ENCODE peak calls at places on chromosomes 6 and 20, in four cellular contexts. One of them, this sample, is unnamed.
A peak's percentile ranks its signal among the peaks of the same experiment; 100 is the strongest.

GRCh38 chr6:122033564-122034181 is 365.8 kb upstream of the HSF2 start:
- DNase-seq in activated CD4-positive, alpha-beta T cell treated with anti-CD3 and anti-CD28 coated beads, Interleukin-2, amount 50 U/mL, for 1 hour: no peak
- DNase-seq in endothelial cell: no peak
- DNase-seq in Calu3: peak; percentile 9
- DNase-seq in this sample: peak; percentile 72

GRCh38 chr6:9482030-9482731 is 932.7 kb downstream of the TFAP2A start:
- DNase-seq in activated CD4-positive, alpha-beta T cell treated with anti-CD3 and anti-CD28 coated beads, Interleukin-2, amount 50 U/mL, for 1 hour: no peak
- DNase-seq in endothelial cell: no peak
- DNase-seq in Calu3: peak; percentile 27
- DNase-seq in this sample: peak; percentile 99

GRCh38 chr20:38680492-38681118 is 43.7 kb upstream of the SLC32A1 start:
- DNase-seq in activated CD4-positive, alpha-beta T cell treated with anti-CD3 and anti-CD28 coated beads, Interleukin-2, amount 50 U/mL, for 1 hour: peak; percentile 15
- DNase-seq in endothelial cell: peak; percentile 73
- DNase-seq in Calu3: peak; percentile 65
- DNase-seq in this sample: peak; percentile 37

GRCh38 chr20:12535316-12535715 is 473.5 kb upstream of the SPTLC3 start:
- DNase-seq in activated CD4-positive, alpha-beta T cell treated with anti-CD3 and anti-CD28 coated beads, Interleukin-2, amount 50 U/mL, for 1 hour: no peak
- DNase-seq in endothelial cell: no peak
- DNase-seq in Calu3: no peak
- DNase-seq in this sample: no peak

GRCh38 chr20:16712541-16712947 is 17.3 kb upstream of the SNRPB2 start:
- DNase-seq in activated CD4-positive, alpha-beta T cell treated with anti-CD3 and anti-CD28 coated beads, Interleukin-2, amount 50 U/mL, for 1 hour: no peak
- DNase-seq in endothelial cell: no peak
- DNase-seq in Calu3: no peak
- DNase-seq in this sample: no peak

GRCh38 chr20:58839474-58839874 is 11.2 kb downstream of the GNAS-AS1 start:
- DNase-seq in activated CD4-positive, alpha-beta T cell treated with anti-CD3 and anti-CD28 coated beads, Interleukin-2, amount 50 U/mL, for 1 hour: peak; percentile 48
- DNase-seq in endothelial cell: peak; percentile 57
- DNase-seq in Calu3: peak; percentile 44
- DNase-seq in this sample: no peak

GRCh38 chr20:24235224-24235735 is 234.1 kb upstream of the SYNDIG1 start:
- DNase-seq in activated CD4-positive, alpha-beta T cell treated with anti-CD3 and anti-CD28 coated beads, Interleukin-2, amount 50 U/mL, for 1 hour: no peak
- DNase-seq in endothelial cell: no peak
- DNase-seq in Calu3: no peak
- DNase-seq in this sample: no peak

GRCh38 chr20:3472105-3472504 is 1.3 kb downstream of the ATRN start:
- DNase-seq in activated CD4-positive, alpha-beta T cell treated with anti-CD3 and anti-CD28 coated beads, Interleukin-2, amount 50 U/mL, for 1 hour: no peak
- DNase-seq in endothelial cell: no peak
- DNase-seq in Calu3: no peak
- DNase-seq in this sample: no peak

GRCh38 chr20:52103911-52104545 is 87.6 kb downstream of the ZFP64 start:
- DNase-seq in activated CD4-positive, alpha-beta T cell treated with anti-CD3 and anti-CD28 coated beads, Interleukin-2, amount 50 U/mL, for 1 hour: no peak
- DNase-seq in endothelial cell: peak; percentile 41
- DNase-seq in Calu3: no peak
- DNase-seq in this sample: no peak

GRCh38 chr20:57480444-57481152 is 44.3 kb downstream of the CTCFL start:
- DNase-seq in activated CD4-positive, alpha-beta T cell treated with anti-CD3 and anti-CD28 coated beads, Interleukin-2, amount 50 U/mL, for 1 hour: no peak
- DNase-seq in endothelial cell: no peak
- DNase-seq in Calu3: no peak
- DNase-seq in this sample: no peak

GRCh38 chr20:61391185-61391584 is 139.1 kb downstream of the CDH4 start:
- DNase-seq in activated CD4-positive, alpha-beta T cell treated with anti-CD3 and anti-CD28 coated beads, Interleukin-2, amount 50 U/mL, for 1 hour: no peak
- DNase-seq in endothelial cell: no peak
- DNase-seq in Calu3: no peak
- DNase-seq in this sample: no peak

GRCh38 chr20:10565191-10565921 is 108.4 kb downstream of the JAG1 start:
- DNase-seq in activated CD4-positive, alpha-beta T cell treated with anti-CD3 and anti-CD28 coated beads, Interleukin-2, amount 50 U/mL, for 1 hour: no peak
- DNase-seq in endothelial cell: no peak
- DNase-seq in Calu3: no peak
- DNase-seq in this sample: peak; percentile 96

GRCh38 chr6:2850480-2851150 is 9.0 kb upstream of the SERPINB1 start:
- DNase-seq in activated CD4-positive, alpha-beta T cell treated with anti-CD3 and anti-CD28 coated beads, Interleukin-2, amount 50 U/mL, for 1 hour: no peak
- DNase-seq in endothelial cell: no peak
- DNase-seq in Calu3: no peak
- DNase-seq in this sample: peak; percentile 44

GRCh38 chr6:93416575-93417420 is 2.6 kb downstream of the EPHA7 start:
- DNase-seq in activated CD4-positive, alpha-beta T cell treated with anti-CD3 and anti-CD28 coated beads, Interleukin-2, amount 50 U/mL, for 1 hour: no peak
- DNase-seq in endothelial cell: peak; percentile 53
- DNase-seq in Calu3: peak; percentile 16
- DNase-seq in this sample: no peak

GRCh38 chr6:20715135-20715806 is 181.0 kb downstream of the CDKAL1 start:
- DNase-seq in activated CD4-positive, alpha-beta T cell treated with anti-CD3 and anti-CD28 coated beads, Interleukin-2, amount 50 U/mL, for 1 hour: no peak
- DNase-seq in endothelial cell: no peak
- DNase-seq in Calu3: no peak
- DNase-seq in this sample: no peak

GRCh38 chr6:84329077-84329476 is 101.6 kb upstream of the CEP162 start:
- DNase-seq in activated CD4-positive, alpha-beta T cell treated with anti-CD3 and anti-CD28 coated beads, Interleukin-2, amount 50 U/mL, for 1 hour: no peak
- DNase-seq in endothelial cell: no peak
- DNase-seq in Calu3: no peak
- DNase-seq in this sample: no peak

This sample was measured in renal cortical epithelial cell.